ENCODE peak calls at places on chromosome 17, in four cellular contexts. J, U, P and R are unnamed samples.

GRCh38 chr17:50056217-50056960 is 479 bp downstream of the ITGA3 start:
- DNase-seq in J (peak; percentile 84), U (peak; percentile 27), P (peak; percentile 59), R (peak; percentile 61)

GRCh38 chr17:82414548-82415281 is 3.4 kb upstream of the HEXD start:
- DNase-seq in J (peak; percentile 78), U (peak; percentile 42), P (peak; percentile 79), R (peak; percentile 72)

GRCh38 chr17:39887078-39887477 is 19.1 kb downstream of the ZPBP2 start:
- DNase-seq in J (no peak), U (no peak), P (no peak), R (no peak)

GRCh38 chr17:49497147-49498036 is 2.3 kb downstream of the NGFR start:
- DNase-seq in J (peak; percentile 91), U (no peak), P (peak; percentile 66), R (peak; percentile 12)

GRCh38 chr17:75511610-75512575 is 3.4 kb downstream of the CASKIN2 start:
- DNase-seq in J (no peak), U (no peak), P (peak; percentile 71), R (no peak)

GRCh38 chr17:2101448-2102257 is 46.8 kb downstream of the HIC1 start:
- DNase-seq in J (no peak), U (no peak), P (no peak), R (peak; percentile 42)

GRCh38 chr17:33233855-33234228 is 59.3 kb downstream of the ASIC2 start:
- DNase-seq in J (peak; percentile 82), U (no peak), P (no peak), R (peak; percentile 39)

GRCh38 chr17:79531191-79531590 is 79.7 kb downstream of the RBFOX3 start:
- DNase-seq in J (no peak), U (no peak), P (no peak), R (no peak)

GRCh38 chr17:1628856-1629646 is 417 bp upstream of the SLC43A2 start:
- DNase-seq in J (peak; percentile 97), U (peak; percentile 86), P (peak; percentile 92), R (peak; percentile 85)

GRCh38 chr17:68613739-68614298 is 12.7 kb upstream of the FAM20A start:
- DNase-seq in J (no peak), U (no peak), P (no peak), R (peak; percentile 21)

GRCh38 chr17:14575349-14575966 is 274.6 kb downstream of the HS3ST3B1 start:
- DNase-seq in J (no peak), U (no peak), P (no peak), R (no peak)

GRCh38 chr17:74277935-74278334 is 3.9 kb downstream of the DNAI2 start:
- DNase-seq in J (no peak), U (no peak), P (no peak), R (no peak)

GRCh38 chr17:19495828-19496227 is 37.8 kb upstream of the SLC47A1 start:
- DNase-seq in J (no peak), U (no peak), P (no peak), R (no peak)
- H3K4me3 ChIP-seq in J (no peak overlapping the region), U (no peak overlapping the region), P (no peak overlapping the region), R (no peak overlapping the region)

GRCh38 chr17:38741443-38741842 is 6.7 kb downstream of the PCGF2 start:
- DNase-seq in J (no peak), U (no peak), P (no peak), R (no peak)
- H3K4me1 ChIP-seq in J (peaks cover 51% of the 10 kb centered on the region), U (no peaks in the 10 kb centered on the region), P (peaks cover 49% of the 10 kb centered on the region), R (no peaks in the 10 kb centered on the region)

GRCh38 chr17:179721-180379 is 1.6 kb downstream of the DOC2B start:
- DNase-seq in J (no peak), U (no peak), P (no peak), R (no peak)

GRCh38 chr17:181213-182163 is at the start of gene DOC2B:
- DNase-seq in J (no peak), U (no peak), P (peak; percentile 63), R (no peak)

GRCh38 chr17:182164-182751 is 808 bp upstream of the DOC2B start:
- DNase-seq in J (no peak), U (no peak), P (no peak), R (no peak)

GRCh38 chr17:179066-179432 is 2.4 kb downstream of the DOC2B start:
- DNase-seq in J (no peak), U (no peak), P (no peak), R (no peak)

GRCh38 chr17:180380-181212 is 854 bp downstream of the DOC2B start:
- DNase-seq in J (no peak), U (no peak), P (peak; percentile 42), R (no peak)
- H3K4me3 ChIP-seq in J (peak overlapping the region; percentile 49), U (no peak overlapping the region), P (peak overlapping the region; percentile 66), R (no peak overlapping the region)

DNA sequence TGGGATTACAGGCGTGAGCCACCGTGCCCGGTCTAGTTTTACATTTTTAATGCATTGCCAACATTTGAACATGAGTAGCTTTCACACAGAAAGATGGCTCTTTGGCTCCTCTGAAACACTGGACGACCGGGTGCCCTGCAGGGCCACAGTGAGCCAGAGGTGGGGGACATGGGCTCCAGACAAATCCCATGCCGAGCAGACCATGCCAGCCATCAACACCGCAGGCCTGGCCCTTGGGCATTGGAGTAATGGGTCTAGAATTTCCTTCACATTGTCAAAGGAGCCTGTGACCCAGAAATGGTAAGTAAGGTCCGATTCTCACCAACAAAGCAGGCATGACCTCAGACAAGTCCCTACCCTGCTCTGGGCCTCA is 21.4 kb upstream of the MPRIP start:
- DNase-seq in J (no peak), U (no peak), P (no peak), R (no peak)
- H3K4me1 ChIP-seq in J (no peaks in the 10 kb centered on the region), U (peaks cover 16% of the 10 kb centered on the region), P (peaks cover 25% of the 10 kb centered on the region), R (peaks cover 27% of the 10 kb centered on the region)

GRCh38 chr17:7803981-7804380 is 30.0 kb upstream of the KDM6B start:
- DNase-seq in J (no peak), U (no peak), P (no peak), R (no peak)
- H3K4me3 ChIP-seq in J (no peak overlapping the region), U (no peak overlapping the region), P (no peak overlapping the region), R (no peak overlapping the region)

DNA sequence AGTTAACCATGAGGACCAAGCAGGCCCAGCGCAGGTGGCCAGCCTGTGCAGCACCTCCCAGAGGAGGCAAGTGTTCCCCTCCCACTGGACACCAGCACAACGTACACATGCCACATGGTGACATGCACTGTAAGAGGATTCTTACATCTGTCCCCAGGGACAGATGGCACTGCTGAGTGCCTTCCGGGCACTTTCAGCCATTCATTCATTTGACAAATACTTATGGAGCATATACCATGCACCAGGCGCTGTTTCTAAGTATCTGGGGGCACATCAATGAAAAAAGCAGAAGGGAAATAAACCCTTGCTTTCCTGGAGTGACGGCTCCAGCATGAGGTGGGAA is 79.6 kb downstream of the GAS7 start:
- DNase-seq in J (peak; percentile 56), U (no peak), P (no peak), R (no peak)
- H3K4me1 ChIP-seq in J (peaks cover 53% of the 10 kb centered on the region), U (no peaks in the 10 kb centered on the region), P (peaks cover 62% of the 10 kb centered on the region), R (peaks cover 40% of the 10 kb centered on the region)

GRCh38 chr17:61536417-61536955 is 54.5 kb downstream of the NACA2 start:
- DNase-seq in J (no peak), U (no peak), P (no peak), R (no peak)
- H3K4me3 ChIP-seq in J (no peak overlapping the region), U (no peak overlapping the region), P (no peak overlapping the region), R (no peak overlapping the region)

GRCh38 chr17:78242024-78242742 is 10.8 kb downstream of the TMEM235 start:
- DNase-seq in J (no peak), U (no peak), P (no peak), R (no peak)

GRCh38 chr17:78239489-78239931 is 8.1 kb downstream of the TMEM235 start:
- DNase-seq in J (no peak), U (no peak), P (no peak), R (no peak)

GRCh38 chr17:78241277-78242023 is 10.0 kb downstream of the TMEM235 start:
- DNase-seq in J (no peak), U (no peak), P (no peak), R (no peak)

GRCh38 chr17:78240012-78240655 is 8.7 kb downstream of the TMEM235 start:
- DNase-seq in J (no peak), U (no peak), P (no peak), R (no peak)

DNA sequence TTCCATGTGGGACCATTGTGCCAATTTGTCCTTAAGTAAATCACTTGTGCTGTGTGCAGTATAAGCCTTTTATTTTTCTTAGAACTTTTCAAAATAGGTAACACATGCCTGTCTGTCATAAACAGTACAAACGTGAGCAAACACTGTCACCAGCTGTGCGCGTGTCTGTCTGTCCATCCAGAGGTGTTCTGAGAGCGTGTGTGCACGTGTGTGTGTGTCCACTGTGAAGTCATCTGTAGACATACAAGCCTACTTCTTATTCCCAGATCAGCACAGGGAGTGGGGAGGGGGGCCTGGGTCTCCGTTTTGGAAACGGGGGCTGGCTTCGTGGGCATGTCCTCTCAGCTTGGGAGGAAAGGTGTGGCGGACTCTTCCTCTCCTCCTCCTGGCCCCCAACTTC is 9.4 kb downstream of the TMEM235 start:
- DNase-seq in J (no peak), U (no peak), P (no peak), R (no peak)
- H3K4me1 ChIP-seq in J (no peaks in the 10 kb centered on the region), U (no peaks in the 10 kb centered on the region), P (no peaks in the 10 kb centered on the region), R (no peaks in the 10 kb centered on the region)